ENCODE peak calls at places on chromosomes 12 and 14, in six cellular contexts. S is IMR-90, R is neuronal stem cell, T is H9, O is H1, A is trophoblast cell. N is an unnamed sample.
A peak's percentile ranks its signal among the peaks of the same experiment; 100 is the strongest.

GRCh38 chr14:102933618-102934231 is 11.3 kb downstream of the AMN start:
- DNase-seq in O (no peak), A (no peak), R (no peak), T (no peak), S (no peak), N (no peak)

GRCh38 chr12:111638576-111638975 is 39.5 kb upstream of the ATXN2 start:
- DNase-seq in R (no peak), A (no peak), T (no peak), S (no peak), O (no peak), N (no peak)

GRCh38 chr14:56390859-56391258 is 188.7 kb upstream of the TMEM260 start:
- DNase-seq in O (no peak), T (no peak), S (no peak), R (no peak), A (peak; percentile 9), N (no peak)

GRCh38 chr12:13220848-13221247 is 24.3 kb downstream of the EMP1 start:
- DNase-seq in S (no peak), T (no peak), A (peak; percentile 31), O (no peak), R (no peak), N (no peak)

GRCh38 chr12:6533653-6534157 is 612 bp upstream of the GAPDH start:
- DNase-seq in S (peak; percentile 84), A (no peak), R (peak; percentile 92), T (peak; percentile 94), O (peak; percentile 90), N (no peak)

GRCh38 chr12:6279256-6279628 is 31.2 kb upstream of the PLEKHG6 start:
- DNase-seq in O (no peak), R (no peak), S (no peak), A (no peak), T (no peak), N (no peak)

GRCh38 chr12:1007994-1008393 is 17.0 kb downstream of the ERC1 start:
- DNase-seq in S (no peak), T (no peak), O (no peak), A (no peak), R (no peak), N (no peak)

GRCh38 chr14:103123634-103124500 is 606 bp downstream of the TNFAIP2 start:
- DNase-seq in A (peak; percentile 49), S (no peak), O (peak; percentile 82), R (no peak), T (peak; percentile 70), N (peak; percentile 56)

GRCh38 chr12:104182144-104182543 is 33.4 kb upstream of the TXNRD1 start:
- DNase-seq in A (peak; percentile 77), T (no peak), O (no peak), S (peak; percentile 96), R (no peak), N (no peak)

DNA sequence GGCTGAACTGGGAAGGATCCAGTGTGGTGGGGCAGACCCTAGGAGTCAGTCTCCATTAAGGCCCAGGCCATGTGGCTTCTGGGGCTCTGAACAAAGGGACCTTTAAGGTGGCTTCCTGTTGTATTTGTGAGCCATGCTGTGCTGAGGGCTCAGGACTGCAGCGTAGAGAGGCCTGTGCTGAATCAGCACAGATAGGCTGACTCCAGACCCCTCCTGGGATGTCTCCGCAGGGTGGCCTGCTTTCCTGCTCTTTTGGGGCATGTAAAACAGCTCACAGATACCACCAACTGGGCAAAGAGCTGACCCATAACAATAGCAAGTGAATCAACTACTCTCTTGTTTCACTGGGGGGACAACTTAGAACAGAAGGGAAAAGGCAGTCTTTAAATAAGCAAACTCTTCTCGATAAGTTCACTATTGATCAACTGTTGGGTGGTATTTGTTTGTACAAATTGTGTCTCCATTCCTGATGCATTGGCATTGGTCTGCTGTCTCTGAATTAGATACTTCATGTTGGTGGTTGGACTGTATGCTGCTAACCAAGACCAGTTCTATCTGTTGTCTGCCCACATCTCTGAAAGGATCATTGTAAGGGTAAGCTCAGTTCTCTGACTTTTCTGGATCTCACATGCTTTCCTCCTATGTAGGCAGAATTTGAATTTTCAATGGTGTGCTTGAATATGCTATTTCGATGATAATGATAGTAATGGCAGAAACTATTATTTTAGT is 71.8 kb downstream of the MYRFL start:
- DNase-seq in A (no peak), R (no peak), O (peak; percentile 62), T (peak; percentile 77), S (no peak), N (no peak)
- H3K18ac ChIP-seq in A (peak overlapping the region; percentile 11), R (no peak overlapping the region), O (peak overlapping the region; percentile 60), T (peak overlapping the region; percentile 43), S (no peak overlapping the region), N (no peak overlapping the region)

GRCh38 chr12:2240984-2241383 is 188.2 kb downstream of the CACNA1C start:
- DNase-seq in T (no peak), O (no peak), S (peak; percentile 36), R (no peak), A (no peak), N (no peak)
- H2AFZ ChIP-seq in T (no peak overlapping the region), O (no peak overlapping the region), S (no peak overlapping the region), R (no peak overlapping the region), A (no peak overlapping the region), N (no peak overlapping the region)

GRCh38 chr12:113551563-113551962 is 79.9 kb upstream of the LHX5 start:
- DNase-seq in S (no peak), O (no peak), A (no peak), R (no peak), T (no peak), N (no peak)
- H3K4me1 ChIP-seq in S (no peaks in the 10 kb centered on the region), O (peaks cover 3% of the 10 kb centered on the region), A (peaks cover 2% of the 10 kb centered on the region), R (no peaks in the 10 kb centered on the region), T (no peaks in the 10 kb centered on the region), N (no peaks in the 10 kb centered on the region)

GRCh38 chr12:47077206-47078085 is 2.0 kb upstream of the PCED1B start:
- DNase-seq in T (no peak), R (no peak), S (no peak), A (no peak), O (no peak), N (no peak)

GRCh38 chr12:47078086-47078395 is 1.4 kb upstream of the PCED1B start:
- DNase-seq in O (no peak), T (no peak), R (no peak), S (no peak), A (no peak), N (no peak)

GRCh38 chr12:47079894-47080724 is at the start of gene AMIGO2:
- DNase-seq in A (peak; percentile 73), T (peak; percentile 65), R (peak; percentile 46), S (peak; percentile 54), O (peak; percentile 72), N (peak; percentile 77)

GRCh38 chr12:47079365-47079893 is at the start of gene PCED1B:
- DNase-seq in T (peak; percentile 74), R (peak; percentile 42), S (peak; percentile 72), O (peak; percentile 67), A (peak; percentile 75), N (peak; percentile 73)

DNA sequence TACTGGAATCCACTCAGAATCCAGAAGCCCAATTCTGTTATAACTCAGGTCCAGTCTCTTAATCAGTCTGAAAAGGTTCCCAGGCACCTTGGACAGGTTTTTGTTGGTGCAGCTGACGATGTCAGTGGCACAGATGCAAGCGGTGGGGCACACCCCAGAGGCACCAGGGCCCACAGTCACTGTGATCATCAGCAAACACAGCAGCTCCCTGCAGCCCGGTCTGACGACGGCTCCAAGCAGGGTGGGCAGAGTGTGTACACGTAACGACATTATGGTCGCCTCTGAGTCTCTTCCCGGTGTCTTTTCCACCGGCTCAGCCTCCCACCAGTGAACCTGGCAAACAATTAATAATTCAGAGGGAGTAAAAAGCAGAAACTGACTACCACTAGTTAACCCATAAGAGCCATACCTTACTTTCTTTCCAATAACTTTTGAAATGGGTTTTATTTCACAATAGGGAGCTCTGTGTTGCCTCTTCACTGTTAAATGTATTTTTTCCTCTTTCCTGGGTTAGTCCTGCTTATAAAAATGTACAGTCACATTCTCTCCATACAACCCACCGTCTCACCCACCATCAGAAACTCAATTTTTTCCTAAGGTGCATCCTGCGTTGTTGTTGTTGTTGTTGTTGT is 572 bp upstream of the PCED1B start:
- DNase-seq in T (no peak), R (no peak), S (peak; percentile 37), O (no peak), A (no peak), N (peak; percentile 49)
- H3K18ac ChIP-seq in T (no peak overlapping the region), R (no peak overlapping the region), S (peak overlapping the region; percentile 77), O (no peak overlapping the region), A (no peak overlapping the region), N (no peak overlapping the region)

GRCh38 chr12:76032043-76032981 is 736 bp upstream of the PHLDA1 start:
- DNase-seq in A (no peak), R (no peak), O (no peak), S (peak; percentile 70), T (peak; percentile 73), N (peak; percentile 79)

GRCh38 chr12:76031414-76032042 is at the start of gene PHLDA1:
- DNase-seq in T (peak; percentile 96), R (peak; percentile 89), S (peak; percentile 97), A (peak; percentile 98), O (peak; percentile 88), N (peak; percentile 98)

GRCh38 chr12:76035045-76035444 is 3.5 kb upstream of the PHLDA1 start:
- DNase-seq in A (no peak), R (no peak), O (no peak), T (no peak), S (no peak), N (no peak)

GRCh38 chr12:76031081-76031413 is 529 bp downstream of the PHLDA1 start:
- DNase-seq in A (no peak), R (no peak), O (no peak), S (no peak), T (no peak), N (no peak)

DNA sequence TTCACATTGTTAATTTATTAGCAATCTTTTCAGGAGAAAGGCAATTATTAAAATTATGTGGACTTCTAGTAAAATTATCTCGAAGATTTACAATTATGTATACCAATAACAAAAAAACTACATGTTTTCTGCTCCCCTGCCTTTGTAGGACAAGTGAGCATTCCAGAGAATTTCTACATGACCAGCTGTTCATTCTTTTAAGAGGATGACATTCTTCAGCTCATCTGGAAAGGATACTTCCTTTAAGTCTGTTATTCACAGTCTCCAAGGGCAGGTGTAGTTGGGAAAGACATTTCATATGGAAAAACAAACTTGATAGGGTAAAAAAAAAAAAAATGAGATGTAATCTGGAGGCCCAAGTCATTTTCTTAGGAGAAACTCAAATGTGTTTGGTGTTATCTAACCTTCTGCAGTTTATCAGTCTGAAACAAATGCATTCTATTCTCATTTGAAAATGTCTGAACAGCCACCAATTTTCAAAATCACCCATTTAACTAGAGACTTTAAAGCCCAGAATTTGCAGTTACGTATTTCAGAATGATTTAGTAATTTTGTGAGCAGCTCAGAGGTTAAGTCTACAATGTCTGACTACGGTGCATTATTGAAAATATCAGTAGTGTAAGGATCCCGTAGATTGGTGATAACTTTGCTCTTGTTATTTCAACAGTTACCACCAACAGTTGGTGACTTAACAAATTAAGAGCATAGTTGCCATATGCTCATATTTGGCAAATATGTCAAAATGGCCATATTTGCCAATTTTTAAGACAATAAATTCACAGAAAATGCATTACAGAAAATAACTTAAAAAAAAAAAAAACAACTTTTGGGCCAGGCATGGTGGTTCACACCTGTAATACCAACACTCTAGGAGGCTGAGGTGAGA is 1.8 kb upstream of the PHLDA1 start:
- DNase-seq in O (no peak), S (peak; percentile 64), T (no peak), R (no peak), A (no peak), N (peak; percentile 58)
- H2AFZ ChIP-seq in O (no peak overlapping the region), S (no peak overlapping the region), T (no peak overlapping the region), R (peak overlapping the region; percentile 91), A (no peak overlapping the region), N (no peak overlapping the region)

GRCh38 chr14:64756712-64757111 is 52.5 kb downstream of the PLEKHG3 start:
- DNase-seq in T (no peak), A (no peak), O (no peak), R (no peak), S (no peak), N (no peak)
- H3K4me1 ChIP-seq in T (peaks cover 5% of the 10 kb centered on the region), A (peaks cover 41% of the 10 kb centered on the region), O (peaks cover 11% of the 10 kb centered on the region), R (peaks cover 4% of the 10 kb centered on the region), S (peaks cover 32% of the 10 kb centered on the region), N (peaks cover 46% of the 10 kb centered on the region)

GRCh38 chr14:21527320-21527679 is 1.2 kb upstream of the SALL2 start:
- DNase-seq in A (no peak), T (no peak), O (no peak), S (no peak), R (no peak), N (no peak)
- H3K18ac ChIP-seq in A (no peak overlapping the region), T (no peak overlapping the region), O (peak overlapping the region; percentile 98), S (no peak overlapping the region), R (no peak overlapping the region), N (no peak overlapping the region)